ENCODE peak calls at places on chromosome 14, in seven cellular contexts. D is stomach; J is PC-9; I is Peyer's patch; B is CD4-positive, CD25-positive, alpha-beta regulatory T cell; T is IMR-90; C is GM23248. K is an unnamed sample.
A peak's percentile ranks its signal among the peaks of the same experiment; 100 is the strongest.

GRCh38 chr14:93049867-93050331 is 65.8 kb downstream of the ITPK1 start:
- DNase-seq in D (peak; percentile 44), J (no peak), I (no peak), B (no peak), T (no peak), C (no peak), K (no peak)

GRCh38 chr14:54651018-54651351 is 84.1 kb downstream of the SAMD4A start:
- DNase-seq in D (no peak), J (no peak), I (no peak), B (no peak), T (no peak), C (no peak), K (no peak)

GRCh38 chr14:100011568-100012325 is 53.5 kb upstream of the EVL start:
- DNase-seq in D (no peak), J (no peak), I (no peak), B (no peak), T (peak; percentile 26), C (no peak), K (no peak)

GRCh38 chr14:77616133-77616453 is 344 bp downstream of the SPTLC2 start:
- DNase-seq in D (no peak), J (no peak), I (no peak), B (no peak), T (no peak), C (peak; percentile 48), K (no peak)

GRCh38 chr14:100622234-100622633 is 35.0 kb upstream of the BEGAIN start:
- DNase-seq in D (no peak), J (no peak), I (no peak), B (no peak), T (no peak), C (no peak), K (no peak)

GRCh38 chr14:88210426-88210825 is 112.6 kb downstream of the KCNK10 start:
- DNase-seq in D (no peak), J (no peak), I (no peak), B (no peak), T (no peak), C (no peak), K (no peak)

GRCh38 chr14:55813635-55814034 is 233.6 kb downstream of the KTN1 start:
- DNase-seq in D (no peak), J (no peak), I (no peak), B (no peak), T (no peak), C (no peak), K (no peak)

GRCh38 chr14:58638231-58639205 is 756 bp downstream of the DACT1 start:
- DNase-seq in D (no peak), J (no peak), I (no peak), B (no peak), T (peak; percentile 30), C (peak; percentile 75), K (no peak)

GRCh38 chr14:91352696-91353692 is 64.6 kb downstream of the CCDC88C start:
- DNase-seq in D (no peak), J (no peak), I (no peak), B (no peak), T (no peak), C (no peak), K (no peak)

GRCh38 chr14:88914956-88915355 is 90.5 kb downstream of the TTC8 start:
- DNase-seq in D (no peak), J (no peak), I (no peak), B (no peak), T (no peak), C (no peak), K (no peak)

GRCh38 chr14:97033556-97034081 is 236.4 kb downstream of the VRK1 start:
- DNase-seq in D (no peak), J (no peak), I (no peak), B (no peak), T (no peak), C (no peak), K (no peak)

GRCh38 chr14:76784881-76785280 is 23.6 kb downstream of the VASH1 start:
- DNase-seq in D (peak; percentile 63), J (peak; percentile 80), I (peak; percentile 62), B (no peak), T (peak; percentile 75), C (peak; percentile 72), K (peak; percentile 65)

GRCh38 chr14:103084021-103084919 is at the start of gene LBHD2:
- DNase-seq in D (no peak), J (no peak), I (no peak), B (no peak), T (peak; percentile 17), C (peak; percentile 56), K (no peak)

GRCh38 chr14:53845813-53846693 is 110.6 kb downstream of the BMP4 start:
- DNase-seq in D (no peak), J (peak; percentile 20), I (no peak), B (no peak), T (no peak), C (no peak), K (no peak)

GRCh38 chr14:69069020-69069421 is 83.9 kb downstream of the DCAF5 start:
- DNase-seq in D (no peak), J (no peak), I (no peak), B (no peak), T (peak; percentile 93), C (peak; percentile 92), K (no peak)

GRCh38 chr14:33016611-33017010 is 77.9 kb downstream of the NPAS3 start:
- DNase-seq in D (no peak), J (no peak), I (no peak), B (no peak), T (no peak), C (peak; percentile 7), K (no peak)

GRCh38 chr14:96626916-96627315 is 124.7 kb downstream of the PAPOLA start:
- DNase-seq in D (no peak), J (no peak), I (peak; percentile 5), B (no peak), T (no peak), C (no peak), K (no peak)

GRCh38 chr14:24775919-24776318 is 141.9 kb upstream of the GZMB start:
- DNase-seq in D (no peak), J (no peak), I (no peak), B (no peak), T (no peak), C (peak; percentile 15), K (no peak)

GRCh38 chr14:106883218-106883692 is 1356.9 kb downstream of the TMEM121 start:
- DNase-seq in D (no peak), J (no peak), I (no peak), B (no peak), T (no peak), C (peak; percentile 43), K (no peak)

DNA sequence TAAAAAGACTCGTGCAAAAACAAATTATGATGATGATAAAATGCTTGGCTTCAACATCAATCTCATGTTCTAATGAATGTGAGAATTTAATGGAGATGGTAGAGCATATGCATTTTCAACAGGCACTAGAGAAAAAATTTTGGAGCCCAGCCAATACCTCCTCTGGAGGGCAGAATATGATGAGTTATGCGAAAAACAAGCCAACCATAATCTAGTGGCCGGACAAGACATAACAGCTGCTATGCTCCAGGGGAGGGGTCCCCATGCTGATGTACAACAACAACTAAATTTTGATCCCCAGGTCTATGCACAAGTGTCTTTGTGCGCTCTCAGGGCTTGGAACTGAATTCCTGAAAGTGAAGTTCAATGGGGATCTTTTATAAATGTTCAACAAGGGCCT is 1197.5 kb downstream of the LRFN5 start:
- DNase-seq in D (no peak), J (no peak), I (no peak), B (no peak), T (no peak), C (no peak), K (no peak)
- H3K4me3 ChIP-seq in D (no peak overlapping the region), J (no peak overlapping the region), I (no peak overlapping the region), B (no peak overlapping the region), T (no peak overlapping the region), C (no peak overlapping the region), K (no peak overlapping the region)

DNA sequence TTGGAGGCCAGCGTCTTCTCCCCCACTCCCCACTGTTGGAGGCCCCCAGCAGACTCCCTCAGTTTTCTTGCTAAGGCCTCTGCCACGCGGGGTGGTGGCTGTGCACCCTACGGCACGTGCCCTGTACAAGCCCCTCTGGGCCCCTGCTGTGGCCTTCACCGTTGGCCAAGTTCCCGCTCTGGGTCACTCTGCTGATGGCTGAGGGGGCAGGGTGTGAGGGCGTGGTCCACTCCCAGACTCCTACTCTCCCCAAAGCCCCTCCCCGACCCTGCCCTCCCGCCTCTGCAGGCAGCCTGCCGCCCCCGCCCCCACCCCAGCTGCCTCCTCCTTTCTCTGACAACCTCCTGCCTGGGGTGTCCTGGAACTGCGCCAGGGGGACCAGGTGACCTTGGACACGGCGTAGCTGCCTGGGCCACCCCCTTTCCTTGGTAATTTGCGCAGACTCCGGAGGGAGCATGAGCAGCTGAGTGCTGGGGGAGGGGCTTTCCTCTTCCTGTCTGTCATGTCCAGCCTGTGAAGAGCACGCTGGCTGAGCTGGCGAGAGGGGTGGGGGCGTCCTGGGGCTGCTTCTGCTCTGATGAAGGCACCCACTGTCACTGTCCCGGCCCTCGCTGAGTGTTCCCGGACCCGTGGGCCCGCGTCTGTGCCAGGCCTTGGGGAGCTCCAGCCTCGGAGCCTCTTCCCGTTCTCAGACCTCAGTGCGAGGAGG is 84.9 kb downstream of the KIF26A start:
- DNase-seq in D (no peak), J (no peak), I (no peak), B (no peak), T (no peak), C (no peak), K (no peak)
- H3K27ac ChIP-seq in D (no peak overlapping the region), J (no peak overlapping the region), I (peak overlapping the region; percentile 86), B (no peak overlapping the region), T (no peak overlapping the region), C (no peak overlapping the region), K (no peak overlapping the region)

GRCh38 chr14:52790011-52790755 is 1.2 kb downstream of the GNPNAT1 start:
- DNase-seq in D (no peak), J (no peak), I (no peak), B (no peak), T (no peak), C (peak; percentile 33), K (no peak)
- H3K4me3 ChIP-seq in D (peak overlapping the region; percentile 73), J (peak overlapping the region; percentile 85), I (peak overlapping the region; percentile 85), B (peak overlapping the region; percentile 83), T (peak overlapping the region; percentile 79), C (peak overlapping the region; percentile 89), K (no peak overlapping the region)

GRCh38 chr14:44339256-44339655 is 167.8 kb downstream of the FSCB start:
- DNase-seq in D (no peak), J (no peak), I (no peak), B (no peak), T (peak; percentile 2), C (no peak), K (no peak)
- H3K27ac ChIP-seq in D (no peak overlapping the region), J (no peak overlapping the region), I (no peak overlapping the region), B (no peak overlapping the region), T (no peak overlapping the region), C (no peak overlapping the region), K (no peak overlapping the region)

GRCh38 chr14:65170318-65170717 is 68.0 kb upstream of the MAX start:
- DNase-seq in D (no peak), J (no peak), I (no peak), B (no peak), T (no peak), C (no peak), K (no peak)
- H3K4me3 ChIP-seq in D (peak overlapping the region; percentile 38), J (no peak overlapping the region), I (no peak overlapping the region), B (peak overlapping the region; percentile 79), T (no peak overlapping the region), C (peak overlapping the region; percentile 54), K (no peak overlapping the region)